ENCODE peak calls at places on chromosomes 6 and 20, in five cellular contexts. One of them, this sample, is unnamed.
A peak's percentile ranks its signal among the peaks of the same experiment; 100 is the strongest.

GRCh38 chr6:150464966-150465365 is 96.2 kb downstream of the IYD start:
- DNase-seq in mammary epithelial cell: no peak
- DNase-seq in A549: no peak
- DNase-seq in GM12864: no peak
- DNase-seq in skeletal muscle cell: no peak
- DNase-seq in this sample: peak; percentile 22

GRCh38 chr6:112571886-112572285 is 224.8 kb downstream of the RFPL4B start:
- DNase-seq in mammary epithelial cell: no peak
- DNase-seq in A549: no peak
- DNase-seq in GM12864: no peak
- DNase-seq in skeletal muscle cell: no peak
- DNase-seq in this sample: peak; percentile 10

GRCh38 chr6:131519670-131520436 is 53.2 kb upstream of the ARG1 start:
- DNase-seq in mammary epithelial cell: peak; percentile 29
- DNase-seq in A549: peak; percentile 52
- DNase-seq in GM12864: peak; percentile 4
- DNase-seq in skeletal muscle cell: no peak
- DNase-seq in this sample: peak; percentile 50

GRCh38 chr20:3250091-3250504 is 11.1 kb upstream of the SLC4A11 start:
- DNase-seq in mammary epithelial cell: no peak
- DNase-seq in A549: peak; percentile 70
- DNase-seq in GM12864: no peak
- DNase-seq in skeletal muscle cell: no peak
- DNase-seq in this sample: no peak

GRCh38 chr20:43751167-43752050 is 24.6 kb upstream of the GTSF1L start:
- DNase-seq in mammary epithelial cell: peak; percentile 90
- DNase-seq in A549: no peak
- DNase-seq in GM12864: peak; percentile 97
- DNase-seq in skeletal muscle cell: peak; percentile 79
- DNase-seq in this sample: peak; percentile 52

GRCh38 chr6:83199865-83200230 is 6.7 kb downstream of the RWDD2A start:
- DNase-seq in mammary epithelial cell: peak; percentile 92
- DNase-seq in A549: no peak
- DNase-seq in GM12864: no peak
- DNase-seq in skeletal muscle cell: peak; percentile 59
- DNase-seq in this sample: peak; percentile 45

GRCh38 chr6:56875961-56876360 is 78.9 kb upstream of the BEND6 start:
- DNase-seq in mammary epithelial cell: no peak
- DNase-seq in A549: peak; percentile 73
- DNase-seq in GM12864: no peak
- DNase-seq in skeletal muscle cell: no peak
- DNase-seq in this sample: no peak

GRCh38 chr6:33314515-33314942 is 651 bp upstream of the TAPBP start:
- DNase-seq in mammary epithelial cell: peak; percentile 90
- DNase-seq in A549: peak; percentile 89
- DNase-seq in GM12864: peak; percentile 67
- DNase-seq in skeletal muscle cell: no peak
- DNase-seq in this sample: peak; percentile 92

GRCh38 chr6:47520282-47520681 is 42.7 kb downstream of the CD2AP start:
- DNase-seq in mammary epithelial cell: no peak
- DNase-seq in A549: no peak
- DNase-seq in GM12864: no peak
- DNase-seq in skeletal muscle cell: no peak
- DNase-seq in this sample: no peak

GRCh38 chr20:23541330-23541729 is 27.0 kb downstream of the CST9L start:
- DNase-seq in mammary epithelial cell: peak; percentile 69
- DNase-seq in A549: no peak
- DNase-seq in GM12864: no peak
- DNase-seq in skeletal muscle cell: no peak
- DNase-seq in this sample: no peak

GRCh38 chr20:19828233-19828632 is 70.2 kb downstream of the RIN2 start:
- DNase-seq in mammary epithelial cell: peak; percentile 78
- DNase-seq in A549: peak; percentile 71
- DNase-seq in GM12864: peak; percentile 78
- DNase-seq in skeletal muscle cell: peak; percentile 35
- DNase-seq in this sample: peak; percentile 45

GRCh38 chr6:134979142-134979541 is 29.2 kb upstream of the ALDH8A1 start:
- DNase-seq in mammary epithelial cell: no peak
- DNase-seq in A549: no peak
- DNase-seq in GM12864: peak; percentile 54
- DNase-seq in skeletal muscle cell: no peak
- DNase-seq in this sample: no peak

GRCh38 chr6:169190970-169191369 is 62.7 kb downstream of the THBS2 start:
- DNase-seq in mammary epithelial cell: no peak
- DNase-seq in A549: no peak
- DNase-seq in GM12864: no peak
- DNase-seq in skeletal muscle cell: no peak
- DNase-seq in this sample: no peak

GRCh38 chr6:169189686-169190085 is 64.0 kb downstream of the THBS2 start:
- DNase-seq in mammary epithelial cell: no peak
- DNase-seq in A549: no peak
- DNase-seq in GM12864: no peak
- DNase-seq in skeletal muscle cell: no peak
- DNase-seq in this sample: no peak

GRCh38 chr6:169190144-169190584 is 63.5 kb downstream of the THBS2 start:
- DNase-seq in mammary epithelial cell: no peak
- DNase-seq in A549: no peak
- DNase-seq in GM12864: no peak
- DNase-seq in skeletal muscle cell: peak; percentile 64
- DNase-seq in this sample: peak; percentile 92

GRCh38 chr6:169188051-169188863 is 65.4 kb downstream of the THBS2 start:
- DNase-seq in mammary epithelial cell: peak; percentile 83
- DNase-seq in A549: no peak
- DNase-seq in GM12864: no peak
- DNase-seq in skeletal muscle cell: peak; percentile 88
- DNase-seq in this sample: peak; percentile 87

GRCh38 chr6:169189227-169189626 is 64.4 kb downstream of the THBS2 start:
- DNase-seq in mammary epithelial cell: no peak
- DNase-seq in A549: no peak
- DNase-seq in GM12864: no peak
- DNase-seq in skeletal muscle cell: no peak
- DNase-seq in this sample: no peak
- H3K4me3 ChIP-seq in mammary epithelial cell: no peak overlapping the region
- H3K4me3 ChIP-seq in A549: no peak overlapping the region
- H3K4me3 ChIP-seq in GM12864: no peak overlapping the region
- H3K4me3 ChIP-seq in skeletal muscle cell: no peak overlapping the region
- H3K4me3 ChIP-seq in this sample: no peak overlapping the region

GRCh38 chr6:28725890-28726348 is 197.9 kb downstream of the TRIM27 start:
- DNase-seq in mammary epithelial cell: peak; percentile 71
- DNase-seq in A549: peak; percentile 86
- DNase-seq in GM12864: no peak
- DNase-seq in skeletal muscle cell: no peak
- DNase-seq in this sample: no peak
- H3K4me3 ChIP-seq in mammary epithelial cell: no peak overlapping the region
- H3K4me3 ChIP-seq in A549: peak overlapping the region; percentile 41
- H3K4me3 ChIP-seq in GM12864: no peak overlapping the region
- H3K4me3 ChIP-seq in skeletal muscle cell: no peak overlapping the region
- H3K4me3 ChIP-seq in this sample: no peak overlapping the region

GRCh38 chr6:125215252-125215819 is 61.8 kb downstream of the TPD52L1 start:
- DNase-seq in mammary epithelial cell: no peak
- DNase-seq in A549: no peak
- DNase-seq in GM12864: no peak
- DNase-seq in skeletal muscle cell: no peak
- DNase-seq in this sample: no peak
- H3K4me3 ChIP-seq in mammary epithelial cell: no peak overlapping the region
- H3K4me3 ChIP-seq in A549: no peak overlapping the region
- H3K4me3 ChIP-seq in GM12864: no peak overlapping the region
- H3K4me3 ChIP-seq in skeletal muscle cell: no peak overlapping the region
- H3K4me3 ChIP-seq in this sample: no peak overlapping the region

DNA sequence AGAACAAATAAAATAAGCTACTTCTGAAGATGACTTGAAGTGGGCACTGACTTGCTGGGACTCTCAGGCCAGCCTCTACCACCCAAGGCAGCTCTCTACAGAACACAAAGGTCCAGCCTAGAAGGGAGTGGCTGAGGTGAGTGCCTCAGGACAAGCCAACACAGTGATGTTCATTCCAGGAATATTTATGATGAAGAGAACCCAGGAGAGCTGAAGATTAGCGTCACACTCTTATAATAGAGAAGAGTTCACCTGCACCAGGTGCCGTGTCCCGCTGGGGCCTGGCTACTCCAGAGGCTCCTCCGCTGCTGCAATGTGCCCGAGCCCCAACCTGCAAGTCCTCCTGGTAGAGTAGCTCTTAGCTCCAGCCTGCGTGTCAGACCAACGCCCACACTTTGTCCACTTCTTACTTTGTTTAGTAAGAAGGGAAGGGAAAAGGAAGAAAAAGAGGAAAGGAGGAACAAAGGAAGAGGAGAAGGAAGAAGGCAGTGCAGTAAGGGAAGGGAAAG is 182.4 kb upstream of the QKI start:
- DNase-seq in mammary epithelial cell: no peak
- DNase-seq in A549: no peak
- DNase-seq in GM12864: no peak
- DNase-seq in skeletal muscle cell: no peak
- DNase-seq in this sample: no peak
- H3K4me3 ChIP-seq in mammary epithelial cell: no peak overlapping the region
- H3K4me3 ChIP-seq in A549: no peak overlapping the region
- H3K4me3 ChIP-seq in GM12864: no peak overlapping the region
- H3K4me3 ChIP-seq in skeletal muscle cell: no peak overlapping the region
- H3K4me3 ChIP-seq in this sample: no peak overlapping the region

GRCh38 chr6:137414599-137414998 is 79.6 kb downstream of the OLIG3 start:
- DNase-seq in mammary epithelial cell: no peak
- DNase-seq in A549: no peak
- DNase-seq in GM12864: no peak
- DNase-seq in skeletal muscle cell: no peak
- DNase-seq in this sample: no peak
- H3K4me3 ChIP-seq in mammary epithelial cell: no peak overlapping the region
- H3K4me3 ChIP-seq in A549: no peak overlapping the region
- H3K4me3 ChIP-seq in GM12864: no peak overlapping the region
- H3K4me3 ChIP-seq in skeletal muscle cell: no peak overlapping the region
- H3K4me3 ChIP-seq in this sample: no peak overlapping the region

GRCh38 chr6:29655658-29656057 is 1.2 kb upstream of the MOG start:
- DNase-seq in mammary epithelial cell: no peak
- DNase-seq in A549: no peak
- DNase-seq in GM12864: no peak
- DNase-seq in skeletal muscle cell: no peak
- DNase-seq in this sample: no peak

GRCh38 chr6:29656157-29656556 is 735 bp upstream of the MOG start:
- DNase-seq in mammary epithelial cell: no peak
- DNase-seq in A549: no peak
- DNase-seq in GM12864: no peak
- DNase-seq in skeletal muscle cell: no peak
- DNase-seq in this sample: no peak

GRCh38 chr6:29661071-29661470 is 4.2 kb downstream of the MOG start:
- DNase-seq in mammary epithelial cell: no peak
- DNase-seq in A549: no peak
- DNase-seq in GM12864: no peak
- DNase-seq in skeletal muscle cell: no peak
- DNase-seq in this sample: no peak

GRCh38 chr6:29653452-29654038 is 3.3 kb upstream of the MOG start:
- DNase-seq in mammary epithelial cell: peak; percentile 30
- DNase-seq in A549: peak; percentile 79
- DNase-seq in GM12864: peak; percentile 55
- DNase-seq in skeletal muscle cell: peak; percentile 41
- DNase-seq in this sample: peak; percentile 84

DNA sequence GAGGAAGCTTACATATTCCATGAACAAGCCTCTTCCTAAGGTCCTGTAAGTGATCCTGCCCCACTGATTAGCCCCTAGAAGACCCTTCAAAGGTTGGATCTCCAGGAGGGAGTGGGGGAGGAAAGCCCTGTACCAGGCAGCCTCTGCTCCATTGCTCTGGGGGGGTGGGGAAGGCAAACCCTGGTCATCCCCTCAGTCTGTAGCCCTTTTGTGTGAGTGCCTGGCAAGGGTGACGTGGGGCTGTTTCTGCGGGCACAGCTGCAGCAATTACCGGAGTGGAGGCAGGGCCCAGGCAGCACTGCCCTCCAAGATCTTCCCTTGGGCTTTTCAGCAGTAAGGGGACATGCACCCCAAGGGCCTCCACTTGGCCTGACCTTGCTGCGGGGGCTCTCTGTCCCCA is at the start of gene MOG:
- DNase-seq in mammary epithelial cell: no peak
- DNase-seq in A549: no peak
- DNase-seq in GM12864: no peak
- DNase-seq in skeletal muscle cell: no peak
- DNase-seq in this sample: no peak
- H3K4me3 ChIP-seq in mammary epithelial cell: no peak within 1 kb of the TSS
- H3K4me3 ChIP-seq in A549: no peak within 1 kb of the TSS
- H3K4me3 ChIP-seq in GM12864: no peak within 1 kb of the TSS
- H3K4me3 ChIP-seq in skeletal muscle cell: no peak within 1 kb of the TSS
- H3K4me3 ChIP-seq in this sample: no peak within 1 kb of the TSS

DNA sequence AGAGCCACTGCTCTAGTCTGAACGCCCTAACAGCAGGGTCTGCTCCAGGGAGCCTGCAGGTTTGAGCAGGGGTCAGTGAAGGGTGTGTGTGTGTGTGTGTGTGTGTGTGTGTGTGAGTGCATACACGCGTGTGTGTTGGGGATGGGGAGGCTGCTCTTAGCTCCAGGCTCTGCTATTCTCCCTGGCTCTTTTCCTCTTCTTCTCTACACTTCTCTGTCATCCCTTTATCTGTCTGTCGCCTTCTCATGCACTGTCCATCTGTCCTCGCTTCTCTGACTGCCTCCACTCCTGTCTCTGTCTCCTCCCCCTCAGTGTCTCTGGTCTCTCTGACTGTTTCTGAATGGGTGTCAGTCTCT is 3.4 kb upstream of the CDH22 start:
- DNase-seq in mammary epithelial cell: no peak
- DNase-seq in A549: no peak
- DNase-seq in GM12864: no peak
- DNase-seq in skeletal muscle cell: no peak
- DNase-seq in this sample: no peak
- H3K4me3 ChIP-seq in mammary epithelial cell: no peak overlapping the region
- H3K4me3 ChIP-seq in A549: no peak overlapping the region
- H3K4me3 ChIP-seq in GM12864: no peak overlapping the region
- H3K4me3 ChIP-seq in skeletal muscle cell: no peak overlapping the region
- H3K4me3 ChIP-seq in this sample: no peak overlapping the region

GRCh38 chr20:63552481-63553249 is 1.3 kb upstream of the FNDC11 start:
- DNase-seq in mammary epithelial cell: peak; percentile 39
- DNase-seq in A549: no peak
- DNase-seq in GM12864: peak; percentile 65
- DNase-seq in skeletal muscle cell: no peak
- DNase-seq in this sample: no peak
- H3K4me3 ChIP-seq in mammary epithelial cell: no peak overlapping the region
- H3K4me3 ChIP-seq in A549: no peak overlapping the region
- H3K4me3 ChIP-seq in GM12864: no peak overlapping the region
- H3K4me3 ChIP-seq in skeletal muscle cell: no peak overlapping the region
- H3K4me3 ChIP-seq in this sample: no peak overlapping the region

DNA sequence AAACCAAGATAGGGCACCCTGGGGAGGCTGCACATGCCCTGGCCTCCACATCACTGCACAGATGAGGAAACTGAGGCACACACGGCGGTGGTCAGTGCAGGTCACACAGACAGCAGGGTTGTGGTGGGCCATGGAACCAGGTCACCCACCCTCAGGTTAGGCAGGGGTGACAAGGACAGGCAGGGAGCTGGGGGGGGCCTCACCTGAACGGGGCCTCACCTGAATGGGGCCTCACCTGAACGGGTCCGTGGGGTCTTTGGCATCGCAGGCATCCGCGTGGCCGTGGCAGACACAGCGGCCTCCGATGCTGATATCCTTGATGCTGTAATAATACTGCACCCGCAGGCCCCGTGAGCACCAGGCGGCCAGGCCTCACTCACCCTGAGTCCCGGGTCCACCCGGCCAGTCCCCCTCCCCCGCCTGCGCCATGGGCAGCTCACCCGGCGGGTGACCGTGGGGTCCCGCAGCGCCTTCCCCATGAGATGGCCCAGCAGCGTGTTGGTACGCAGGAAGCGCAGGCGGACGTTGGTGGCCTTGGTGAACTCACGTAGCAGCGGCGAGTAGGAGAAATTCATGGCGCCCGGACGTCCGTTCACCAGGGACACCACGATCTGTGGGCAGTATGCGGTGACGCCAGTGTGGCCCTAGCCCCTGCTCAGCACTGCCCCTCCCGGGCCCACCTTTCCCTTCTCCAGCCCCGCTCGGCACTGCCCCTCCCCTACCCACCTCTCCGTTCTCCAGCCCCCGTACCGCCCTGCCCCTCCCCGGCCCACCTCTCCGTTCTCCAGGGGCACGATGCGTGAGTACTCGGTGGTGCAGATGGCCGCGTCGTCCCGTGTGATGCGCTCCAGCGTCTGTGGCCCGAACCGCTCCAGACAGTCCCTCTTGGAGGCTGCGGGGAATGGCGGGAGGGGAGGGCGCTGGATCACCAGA is 15.4 kb downstream of the LAMA5 start:
- DNase-seq in mammary epithelial cell: no peak
- DNase-seq in A549: no peak
- DNase-seq in GM12864: no peak
- DNase-seq in skeletal muscle cell: no peak
- DNase-seq in this sample: no peak
- H3K4me3 ChIP-seq in mammary epithelial cell: no peak overlapping the region
- H3K4me3 ChIP-seq in A549: peak overlapping the region; percentile 3
- H3K4me3 ChIP-seq in GM12864: no peak overlapping the region
- H3K4me3 ChIP-seq in skeletal muscle cell: no peak overlapping the region
- H3K4me3 ChIP-seq in this sample: no peak overlapping the region